ENCODE peak calls at places on chromosomes 4 and X, in five cellular contexts. Q is AG20443, M is GM03348, D is nucleus accumbens, A is left cardiac atrium. E is an unnamed sample.

GRCh38 chrX:31228415-31228832 is 156.6 kb upstream of the FTHL17 start:
- DNase-seq in Q (peak; percentile 65), M (peak; percentile 61), D (peak; percentile 7), A (peak; percentile 20), E (peak; percentile 3)

GRCh38 chrX:150546711-150547153 is 21.7 kb upstream of the MTM1 start:
- DNase-seq in Q (no peak), M (no peak), D (no peak), A (peak; percentile 45), E (peak; percentile 82)

GRCh38 chr4:89158884-89159503 is 47.7 kb downstream of the TIGD2 start:
- DNase-seq in Q (peak; percentile 49), M (peak; percentile 41), D (no peak), A (no peak), E (no peak)

GRCh38 chr4:124070688-124071484 is 641.6 kb downstream of the ANKRD50 start:
- DNase-seq in Q (no peak), M (no peak), D (no peak), A (no peak), E (no peak)

GRCh38 chrX:124362072-124362471 is 15.7 kb downstream of the SH2D1A start:
- DNase-seq in Q (no peak), M (no peak), D (no peak), A (no peak), E (no peak)

GRCh38 chr4:153036931-153037330 is 100.8 kb downstream of the FHDC1 start:
- DNase-seq in Q (peak; percentile 25), M (no peak), D (no peak), A (no peak), E (no peak)

GRCh38 chrX:16465081-16465876 is 184.7 kb upstream of the S100G start:
- DNase-seq in Q (no peak), M (no peak), D (no peak), A (no peak), E (no peak)

GRCh38 chr4:149933883-149934282 is 118.2 kb upstream of the IQCM start:
- DNase-seq in Q (peak; percentile 68), M (peak; percentile 67), D (no peak), A (no peak), E (peak; percentile 57)

GRCh38 chrX:24396236-24396929 is 35.9 kb downstream of the SUPT20HL1 start:
- DNase-seq in Q (peak; percentile 18), M (no peak), D (no peak), A (no peak), E (peak; percentile 20)

GRCh38 chrX:42725196-42725595 is 52.8 kb downstream of the PPP1R2C start:
- DNase-seq in Q (no peak), M (no peak), D (no peak), A (no peak), E (no peak)

GRCh38 chr4:56575820-56576429 is 70.3 kb downstream of the ARL9 start:
- DNase-seq in Q (peak; percentile 53), M (peak; percentile 65), D (no peak), A (no peak), E (no peak)

E was measured in thyroid gland.